ENCODE peak calls at places on chromosome 1, in eight cellular contexts. One of them, this sample, is unnamed.

GRCh38 chr1:11568687-11569086 is 85.5 kb downstream of the FBXO2 start:
- DNase-seq in lower lobe of right lung: no peak
- DNase-seq in CD4-positive, alpha-beta memory T cell: no peak
- DNase-seq in cardiac fibroblast: peak
- DNase-seq in GM23248: no peak
- DNase-seq in brain microvascular endothelial cell: peak
- DNase-seq in suprapubic skin: no peak
- DNase-seq in stomach: no peak
- DNase-seq in this sample: peak

GRCh38 chr1:88892146-88892877 is 945 bp upstream of the GTF2B start:
- DNase-seq in lower lobe of right lung: no peak
- DNase-seq in CD4-positive, alpha-beta memory T cell: peak
- DNase-seq in cardiac fibroblast: peak
- DNase-seq in GM23248: peak
- DNase-seq in brain microvascular endothelial cell: peak
- DNase-seq in suprapubic skin: no peak
- DNase-seq in stomach: no peak
- DNase-seq in this sample: peak

GRCh38 chr1:78114034-78114956 is 68.5 kb downstream of the GIPC2 start:
- DNase-seq in lower lobe of right lung: no peak
- DNase-seq in CD4-positive, alpha-beta memory T cell: peak
- DNase-seq in cardiac fibroblast: peak
- DNase-seq in GM23248: peak
- DNase-seq in brain microvascular endothelial cell: peak
- DNase-seq in suprapubic skin: no peak
- DNase-seq in stomach: peak
- DNase-seq in this sample: peak

GRCh38 chr1:30345525-30346145 is 377.8 kb downstream of the MATN1 start:
- DNase-seq in lower lobe of right lung: no peak
- DNase-seq in CD4-positive, alpha-beta memory T cell: no peak
- DNase-seq in cardiac fibroblast: no peak
- DNase-seq in GM23248: no peak
- DNase-seq in brain microvascular endothelial cell: no peak
- DNase-seq in suprapubic skin: no peak
- DNase-seq in stomach: no peak
- DNase-seq in this sample: no peak

GRCh38 chr1:116330342-116330652 is 42.7 kb upstream of the ATP1A1 start:
- DNase-seq in lower lobe of right lung: peak
- DNase-seq in CD4-positive, alpha-beta memory T cell: no peak
- DNase-seq in cardiac fibroblast: no peak
- DNase-seq in GM23248: no peak
- DNase-seq in brain microvascular endothelial cell: peak
- DNase-seq in suprapubic skin: no peak
- DNase-seq in stomach: peak
- DNase-seq in this sample: no peak

GRCh38 chr1:174068000-174068399 is 45.8 kb upstream of the RC3H1 start:
- DNase-seq in lower lobe of right lung: no peak
- DNase-seq in CD4-positive, alpha-beta memory T cell: peak
- DNase-seq in cardiac fibroblast: peak
- DNase-seq in GM23248: no peak
- DNase-seq in brain microvascular endothelial cell: no peak
- DNase-seq in suprapubic skin: no peak
- DNase-seq in stomach: no peak
- DNase-seq in this sample: no peak

GRCh38 chr1:205774277-205775014 is 836 bp downstream of the RAB29 start:
- DNase-seq in lower lobe of right lung: peak
- DNase-seq in CD4-positive, alpha-beta memory T cell: peak
- DNase-seq in cardiac fibroblast: peak
- DNase-seq in GM23248: peak
- DNase-seq in brain microvascular endothelial cell: no peak
- DNase-seq in suprapubic skin: no peak
- DNase-seq in stomach: no peak
- DNase-seq in this sample: no peak

GRCh38 chr1:201946224-201946908 is at the start of gene LMOD1:
- DNase-seq in lower lobe of right lung: peak
- DNase-seq in CD4-positive, alpha-beta memory T cell: no peak
- DNase-seq in cardiac fibroblast: peak
- DNase-seq in GM23248: peak
- DNase-seq in brain microvascular endothelial cell: peak
- DNase-seq in suprapubic skin: peak
- DNase-seq in stomach: peak
- DNase-seq in this sample: peak

GRCh38 chr1:6657138-6657537 is 32.5 kb downstream of the THAP3 start:
- DNase-seq in lower lobe of right lung: no peak
- DNase-seq in CD4-positive, alpha-beta memory T cell: no peak
- DNase-seq in cardiac fibroblast: no peak
- DNase-seq in GM23248: no peak
- DNase-seq in brain microvascular endothelial cell: no peak
- DNase-seq in suprapubic skin: no peak
- DNase-seq in stomach: no peak
- DNase-seq in this sample: no peak

GRCh38 chr1:182631058-182631677 is 27.0 kb upstream of the RGS16 start:
- DNase-seq in lower lobe of right lung: no peak
- DNase-seq in CD4-positive, alpha-beta memory T cell: no peak
- DNase-seq in cardiac fibroblast: no peak
- DNase-seq in GM23248: no peak
- DNase-seq in brain microvascular endothelial cell: no peak
- DNase-seq in suprapubic skin: no peak
- DNase-seq in stomach: no peak
- DNase-seq in this sample: no peak

GRCh38 chr1:219659682-219660081 is 46.8 kb upstream of the ZC3H11B start:
- DNase-seq in lower lobe of right lung: no peak
- DNase-seq in CD4-positive, alpha-beta memory T cell: no peak
- DNase-seq in cardiac fibroblast: peak
- DNase-seq in GM23248: peak
- DNase-seq in brain microvascular endothelial cell: peak
- DNase-seq in suprapubic skin: no peak
- DNase-seq in stomach: no peak
- DNase-seq in this sample: peak

GRCh38 chr1:182069028-182069466 is 7.5 kb upstream of the ZNF648 start:
- DNase-seq in lower lobe of right lung: peak
- DNase-seq in CD4-positive, alpha-beta memory T cell: no peak
- DNase-seq in cardiac fibroblast: peak
- DNase-seq in GM23248: peak
- DNase-seq in brain microvascular endothelial cell: no peak
- DNase-seq in suprapubic skin: no peak
- DNase-seq in stomach: peak
- DNase-seq in this sample: peak

GRCh38 chr1:206766251-206766856 is 4.2 kb upstream of the IL19 start:
- DNase-seq in lower lobe of right lung: peak
- DNase-seq in CD4-positive, alpha-beta memory T cell: peak
- DNase-seq in cardiac fibroblast: peak
- DNase-seq in GM23248: peak
- DNase-seq in brain microvascular endothelial cell: peak
- DNase-seq in suprapubic skin: no peak
- DNase-seq in stomach: peak
- DNase-seq in this sample: peak

GRCh38 chr1:4564083-4564482 is 90.3 kb upstream of the AJAP1 start:
- DNase-seq in lower lobe of right lung: no peak
- DNase-seq in CD4-positive, alpha-beta memory T cell: no peak
- DNase-seq in cardiac fibroblast: no peak
- DNase-seq in GM23248: no peak
- DNase-seq in brain microvascular endothelial cell: no peak
- DNase-seq in suprapubic skin: no peak
- DNase-seq in stomach: no peak
- DNase-seq in this sample: no peak

GRCh38 chr1:168921514-168922106 is 184.9 kb upstream of the ATP1B1 start:
- DNase-seq in lower lobe of right lung: no peak
- DNase-seq in CD4-positive, alpha-beta memory T cell: no peak
- DNase-seq in cardiac fibroblast: no peak
- DNase-seq in GM23248: no peak
- DNase-seq in brain microvascular endothelial cell: no peak
- DNase-seq in suprapubic skin: no peak
- DNase-seq in stomach: no peak
- DNase-seq in this sample: no peak

GRCh38 chr1:35560256-35561225 is 2.9 kb downstream of the NCDN start:
- DNase-seq in lower lobe of right lung: peak
- DNase-seq in CD4-positive, alpha-beta memory T cell: no peak
- DNase-seq in cardiac fibroblast: no peak
- DNase-seq in GM23248: peak
- DNase-seq in brain microvascular endothelial cell: no peak
- DNase-seq in suprapubic skin: peak
- DNase-seq in stomach: peak
- DNase-seq in this sample: no peak

GRCh38 chr1:184022651-184023050 is 14.9 kb downstream of the COLGALT2 start:
- DNase-seq in lower lobe of right lung: no peak
- DNase-seq in CD4-positive, alpha-beta memory T cell: no peak
- DNase-seq in cardiac fibroblast: no peak
- DNase-seq in GM23248: no peak
- DNase-seq in brain microvascular endothelial cell: no peak
- DNase-seq in suprapubic skin: no peak
- DNase-seq in stomach: no peak
- DNase-seq in this sample: no peak

GRCh38 chr1:9929431-9930385 is 13.5 kb downstream of the LZIC start:
- DNase-seq in lower lobe of right lung: no peak
- DNase-seq in CD4-positive, alpha-beta memory T cell: no peak
- DNase-seq in cardiac fibroblast: no peak
- DNase-seq in GM23248: no peak
- DNase-seq in brain microvascular endothelial cell: no peak
- DNase-seq in suprapubic skin: no peak
- DNase-seq in stomach: no peak
- DNase-seq in this sample: no peak

DNA sequence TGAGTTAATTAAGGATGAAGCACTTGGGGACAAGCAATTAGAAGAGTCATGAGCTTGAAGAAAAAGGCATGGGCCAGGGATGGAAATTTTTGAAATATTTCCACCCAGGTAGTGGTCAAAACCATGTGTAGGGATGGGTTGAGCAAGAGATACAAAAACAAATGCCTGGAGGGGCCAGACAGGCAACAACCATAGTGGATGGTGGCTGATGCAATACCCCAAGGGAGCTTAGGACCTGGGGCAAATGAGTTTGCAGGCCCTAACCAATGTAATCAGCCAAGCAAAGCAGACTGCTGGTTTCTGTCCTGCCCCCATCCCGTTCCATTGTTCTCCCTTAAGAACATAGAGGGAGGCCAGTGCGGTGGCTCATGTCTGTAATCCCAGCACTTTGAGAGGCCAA is 119.1 kb upstream of the FGGY start:
- DNase-seq in lower lobe of right lung: no peak
- DNase-seq in CD4-positive, alpha-beta memory T cell: no peak
- DNase-seq in cardiac fibroblast: no peak
- DNase-seq in GM23248: no peak
- DNase-seq in brain microvascular endothelial cell: no peak
- DNase-seq in suprapubic skin: no peak
- DNase-seq in stomach: no peak
- DNase-seq in this sample: no peak
- H3K4me3 ChIP-seq in lower lobe of right lung: no peak
- H3K4me3 ChIP-seq in CD4-positive, alpha-beta memory T cell: no peak
- H3K4me3 ChIP-seq in cardiac fibroblast: no peak
- H3K4me3 ChIP-seq in GM23248: no peak
- H3K4me3 ChIP-seq in brain microvascular endothelial cell: no peak
- H3K4me3 ChIP-seq in suprapubic skin: no peak
- H3K4me3 ChIP-seq in stomach: no peak
- H3K4me3 ChIP-seq in this sample: no peak

GRCh38 chr1:43270421-43271095 is 775 bp downstream of the TMEM125 start:
- DNase-seq in lower lobe of right lung: peak
- DNase-seq in CD4-positive, alpha-beta memory T cell: no peak
- DNase-seq in cardiac fibroblast: no peak
- DNase-seq in GM23248: peak
- DNase-seq in brain microvascular endothelial cell: no peak
- DNase-seq in suprapubic skin: peak
- DNase-seq in stomach: peak
- DNase-seq in this sample: no peak
- H3K4me3 ChIP-seq in lower lobe of right lung: peak
- H3K4me3 ChIP-seq in CD4-positive, alpha-beta memory T cell: no peak
- H3K4me3 ChIP-seq in cardiac fibroblast: no peak
- H3K4me3 ChIP-seq in GM23248: no peak
- H3K4me3 ChIP-seq in brain microvascular endothelial cell: peak
- H3K4me3 ChIP-seq in suprapubic skin: peak
- H3K4me3 ChIP-seq in stomach: peak
- H3K4me3 ChIP-seq in this sample: no peak

DNA sequence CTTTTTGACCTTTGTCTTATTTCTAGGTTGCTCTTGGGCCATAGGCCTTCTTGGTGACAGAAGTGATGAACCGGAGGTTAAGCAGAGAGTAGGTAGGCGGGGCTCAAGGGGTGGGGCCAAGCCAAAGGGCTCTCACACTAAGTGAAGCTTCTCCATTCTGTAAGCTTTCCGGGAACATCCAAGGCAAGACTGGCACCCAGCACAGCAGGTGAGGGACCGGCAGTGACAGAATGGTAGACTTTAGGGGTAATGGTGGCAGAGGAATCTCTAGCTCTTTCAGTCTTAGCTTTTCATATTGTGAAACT is at the start of gene TNFAIP8L2:
- DNase-seq in lower lobe of right lung: peak
- DNase-seq in CD4-positive, alpha-beta memory T cell: peak
- DNase-seq in cardiac fibroblast: no peak
- DNase-seq in GM23248: no peak
- DNase-seq in brain microvascular endothelial cell: no peak
- DNase-seq in suprapubic skin: no peak
- DNase-seq in stomach: peak
- DNase-seq in this sample: no peak
- H3K4me3 ChIP-seq in lower lobe of right lung: peak
- H3K4me3 ChIP-seq in CD4-positive, alpha-beta memory T cell: peak
- H3K4me3 ChIP-seq in cardiac fibroblast: no peak
- H3K4me3 ChIP-seq in GM23248: no peak
- H3K4me3 ChIP-seq in brain microvascular endothelial cell: no peak
- H3K4me3 ChIP-seq in suprapubic skin: peak
- H3K4me3 ChIP-seq in stomach: peak
- H3K4me3 ChIP-seq in this sample: no peak

GRCh38 chr1:1613509-1614082 is 1.7 kb upstream of the MIB2 start:
- DNase-seq in lower lobe of right lung: no peak
- DNase-seq in CD4-positive, alpha-beta memory T cell: no peak
- DNase-seq in cardiac fibroblast: no peak
- DNase-seq in GM23248: no peak
- DNase-seq in brain microvascular endothelial cell: no peak
- DNase-seq in suprapubic skin: no peak
- DNase-seq in stomach: no peak
- DNase-seq in this sample: no peak
- H3K4me3 ChIP-seq in lower lobe of right lung: peak
- H3K4me3 ChIP-seq in CD4-positive, alpha-beta memory T cell: peak
- H3K4me3 ChIP-seq in cardiac fibroblast: peak
- H3K4me3 ChIP-seq in GM23248: peak
- H3K4me3 ChIP-seq in brain microvascular endothelial cell: peak
- H3K4me3 ChIP-seq in suprapubic skin: peak
- H3K4me3 ChIP-seq in stomach: peak
- H3K4me3 ChIP-seq in this sample: peak